ENCODE peak calls at places on chromosome 5, in ten cellular contexts. F is body of pancreas, P is HepG2, Z is Caco-2, O is adrenal gland, Y is GM12865, W is psoas muscle, V is cardiac muscle cell, A is A549, B is fibroblast of lung. D is an unnamed sample.

GRCh38 chr5:134138416-134139376 is 24.2 kb downstream of the TCF7 start:
- DNase-seq in F (peak), P (no peak), Z (peak), O (peak), Y (peak), W (peak), V (no peak), A (no peak), B (peak), D (peak)

GRCh38 chr5:61933787-61934626 is 372.0 kb upstream of the KIF2A start:
- DNase-seq in F (peak), P (peak), Z (peak), O (peak), Y (peak), W (no peak), V (peak), A (peak), B (peak), D (peak)

GRCh38 chr5:23208959-23209431 is 298.4 kb upstream of the PRDM9 start:
- DNase-seq in F (peak), P (peak), Z (peak), O (peak), Y (peak), W (no peak), V (peak), A (peak), B (no peak), D (peak)

GRCh38 chr5:102778478-102778877 is 23.4 kb downstream of the PAM start:
- DNase-seq in F (no peak), P (no peak), Z (no peak), O (no peak), Y (no peak), W (no peak), V (peak), A (no peak), B (peak), D (peak)

GRCh38 chr5:66129184-66129583 is 14.9 kb upstream of the SREK1 start:
- DNase-seq in F (no peak), P (no peak), Z (no peak), O (no peak), Y (no peak), W (no peak), V (no peak), A (no peak), B (no peak), D (no peak)

GRCh38 chr5:28344803-28345433 is 1306.5 kb upstream of the CDH9 start:
- DNase-seq in F (no peak), P (peak), Z (no peak), O (no peak), Y (peak), W (no peak), V (peak), A (no peak), B (peak), D (peak)

GRCh38 chr5:76402251-76402879 is 720 bp upstream of the IQGAP2 start:
- DNase-seq in F (peak), P (peak), Z (peak), O (peak), Y (peak), W (peak), V (no peak), A (peak), B (peak), D (peak)

GRCh38 chr5:159855476-159856157 is 60.7 kb upstream of the ADRA1B start:
- DNase-seq in F (peak), P (no peak), Z (no peak), O (no peak), Y (no peak), W (peak), V (no peak), A (no peak), B (peak), D (peak)

GRCh38 chr5:52987711-52988329 is 1.3 kb upstream of the ITGA2 start:
- DNase-seq in F (peak), P (peak), Z (peak), O (no peak), Y (no peak), W (no peak), V (no peak), A (peak), B (peak), D (peak)

GRCh38 chr5:2191972-2192371 is 309.2 kb upstream of the IRX4 start:
- DNase-seq in F (no peak), P (no peak), Z (no peak), O (no peak), Y (no peak), W (no peak), V (no peak), A (no peak), B (no peak), D (no peak)

GRCh38 chr5:54753034-54753433 is 232.4 kb downstream of the ESM1 start:
- DNase-seq in F (peak), P (no peak), Z (no peak), O (no peak), Y (peak), W (no peak), V (peak), A (no peak), B (peak), D (peak)

GRCh38 chr5:9056046-9056445 is 489.8 kb downstream of the SEMA5A start:
- DNase-seq in F (no peak), P (no peak), Z (no peak), O (no peak), Y (no peak), W (no peak), V (no peak), A (no peak), B (peak), D (no peak)

GRCh38 chr5:66666778-66667177 is 70.6 kb downstream of the MAST4 start:
- DNase-seq in F (no peak), P (no peak), Z (no peak), O (no peak), Y (peak), W (no peak), V (no peak), A (no peak), B (no peak), D (no peak)

GRCh38 chr5:136001531-136001930 is 27.3 kb upstream of the TGFBI start:
- DNase-seq in F (no peak), P (no peak), Z (no peak), O (no peak), Y (no peak), W (no peak), V (peak), A (no peak), B (peak), D (peak)

GRCh38 chr5:12237837-12238575 is 333.8 kb upstream of the CTNND2 start:
- DNase-seq in F (no peak), P (no peak), Z (no peak), O (no peak), Y (no peak), W (no peak), V (no peak), A (no peak), B (no peak), D (no peak)

GRCh38 chr5:58183078-58183885 is 276.6 kb downstream of the PLK2 start:
- DNase-seq in F (no peak), P (no peak), Z (no peak), O (no peak), Y (no peak), W (no peak), V (no peak), A (no peak), B (no peak), D (no peak)

GRCh38 chr5:127369772-127370171 is 79.2 kb downstream of the MEGF10 start:
- DNase-seq in F (no peak), P (no peak), Z (no peak), O (no peak), Y (no peak), W (peak), V (no peak), A (no peak), B (no peak), D (peak)

GRCh38 chr5:116576043-116576713 is 1.6 kb upstream of the SEMA6A start:
- DNase-seq in F (peak), P (peak), Z (peak), O (peak), Y (peak), W (peak), V (peak), A (peak), B (peak), D (peak)

GRCh38 chr5:172833691-172834569 is at the start of gene ERGIC1:
- DNase-seq in F (peak), P (peak), Z (peak), O (peak), Y (peak), W (peak), V (peak), A (peak), B (peak), D (peak)

GRCh38 chr5:172370648-172371248 is 83.6 kb downstream of the SH3PXD2B start:
- DNase-seq in F (peak), P (peak), Z (no peak), O (peak), Y (peak), W (no peak), V (peak), A (peak), B (peak), D (peak)

GRCh38 chr5:96807099-96807654 is 568 bp downstream of the ERAP1 start:
- DNase-seq in F (peak), P (peak), Z (peak), O (peak), Y (peak), W (peak), V (peak), A (peak), B (peak), D (peak)

GRCh38 chr5:67246108-67246507 is 49.5 kb upstream of the CD180 start:
- DNase-seq in F (peak), P (peak), Z (no peak), O (no peak), Y (peak), W (no peak), V (peak), A (peak), B (peak), D (peak)

GRCh38 chr5:68542207-68542606 is 326.7 kb downstream of the PIK3R1 start:
- DNase-seq in F (no peak), P (no peak), Z (no peak), O (no peak), Y (no peak), W (no peak), V (no peak), A (no peak), B (no peak), D (no peak)

GRCh38 chr5:177399903-177400868 is at the start of gene PFN3:
- DNase-seq in F (no peak), P (no peak), Z (no peak), O (no peak), Y (no peak), W (no peak), V (peak), A (no peak), B (peak), D (peak)

GRCh38 chr5:177403826-177404640 is 3.6 kb upstream of the PFN3 start:
- DNase-seq in F (peak), P (no peak), Z (peak), O (peak), Y (peak), W (peak), V (peak), A (peak), B (peak), D (peak)

GRCh38 chr5:177403194-177403825 is 2.8 kb upstream of the PFN3 start:
- DNase-seq in F (no peak), P (no peak), Z (peak), O (no peak), Y (peak), W (peak), V (no peak), A (peak), B (no peak), D (no peak)

GRCh38 chr5:177404641-177405134 is 4.2 kb upstream of the PFN3 start:
- DNase-seq in F (no peak), P (no peak), Z (no peak), O (no peak), Y (no peak), W (no peak), V (no peak), A (no peak), B (no peak), D (no peak)

GRCh38 chr5:177402271-177403043 is 2.0 kb upstream of the PFN3 start:
- DNase-seq in F (peak), P (no peak), Z (peak), O (peak), Y (peak), W (no peak), V (peak), A (peak), B (peak), D (no peak)
- TF ChIP-seq CTCF in F (peak), P (no peak), Z (peak), O (no peak), Y (peak), W (no peak), V (peak), A (peak), B (peak), D (peak)

GRCh38 chr5:16461026-16461425 is 4.6 kb downstream of the ZNF622 start:
- DNase-seq in F (no peak), P (no peak), Z (no peak), O (no peak), Y (no peak), W (no peak), V (peak), A (no peak), B (peak), D (peak)
- H3K4me3 ChIP-seq in F (no peak), P (no peak), Z (no peak), O (no peak), Y (no peak), W (peak), V (no peak), A (no peak), B (no peak), D (no peak)

DNA sequence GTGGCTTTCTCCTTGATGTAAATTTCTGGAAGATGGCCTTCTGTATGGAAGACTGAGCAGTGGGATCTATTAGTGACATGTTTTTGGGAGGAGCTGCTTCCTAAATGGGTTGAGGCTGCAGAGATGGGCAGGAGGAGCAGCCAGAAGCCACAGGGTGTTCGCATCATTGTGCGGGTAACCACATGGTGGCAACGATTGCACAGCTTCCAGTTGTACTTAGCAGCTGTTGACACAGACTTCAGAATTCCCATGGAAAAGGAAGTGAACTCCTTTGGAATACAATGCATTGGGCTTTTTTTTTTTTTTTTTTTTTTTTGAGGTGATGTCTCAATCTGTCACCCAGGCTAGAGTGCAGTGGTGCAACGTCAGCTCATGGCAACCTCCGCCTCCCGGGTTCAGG is 297.3 kb downstream of the NR3C1 start:
- DNase-seq in F (peak), P (peak), Z (peak), O (peak), Y (no peak), W (peak), V (peak), A (peak), B (peak), D (peak)
- TF ChIP-seq CTCF in F (peak), P (peak), Z (no peak), O (peak), Y (no peak), W (peak), V (peak), A (peak), B (peak), D (peak)

GRCh38 chr5:6448141-6448491 is 543 bp upstream of the UBE2QL1 start:
- DNase-seq in F (no peak), P (no peak), Z (no peak), O (no peak), Y (no peak), W (no peak), V (no peak), A (no peak), B (no peak), D (no peak)
- H3K4me3 ChIP-seq in F (no peak), P (no peak), Z (no peak), O (no peak), Y (no peak), W (no peak), V (no peak), A (peak), B (no peak), D (no peak)

DNA sequence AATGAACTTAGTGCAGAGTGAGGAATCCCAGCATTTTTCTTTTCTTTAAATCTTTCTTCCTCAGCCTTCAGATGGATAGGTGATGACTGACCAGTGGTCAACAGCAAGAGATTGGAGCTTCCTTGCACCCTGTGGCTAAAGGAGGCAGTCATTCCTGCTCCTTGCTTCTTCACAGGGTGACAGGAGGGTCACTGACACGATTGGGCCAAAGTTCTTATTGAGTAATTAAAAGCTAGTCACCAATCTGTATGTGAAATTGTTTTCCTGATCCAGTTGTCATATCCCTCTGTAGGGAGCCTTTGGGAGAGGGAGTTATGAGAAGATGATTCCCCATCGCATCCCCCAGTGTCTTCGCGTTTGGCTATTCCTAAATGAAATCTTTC is 85.2 kb downstream of the CMYA5 start:
- DNase-seq in F (no peak), P (no peak), Z (no peak), O (no peak), Y (no peak), W (no peak), V (no peak), A (no peak), B (no peak), D (no peak)
- TF ChIP-seq CTCF in F (no peak), P (no peak), Z (no peak), O (no peak), Y (no peak), W (no peak), V (no peak), A (no peak), B (no peak), D (no peak)

DNA sequence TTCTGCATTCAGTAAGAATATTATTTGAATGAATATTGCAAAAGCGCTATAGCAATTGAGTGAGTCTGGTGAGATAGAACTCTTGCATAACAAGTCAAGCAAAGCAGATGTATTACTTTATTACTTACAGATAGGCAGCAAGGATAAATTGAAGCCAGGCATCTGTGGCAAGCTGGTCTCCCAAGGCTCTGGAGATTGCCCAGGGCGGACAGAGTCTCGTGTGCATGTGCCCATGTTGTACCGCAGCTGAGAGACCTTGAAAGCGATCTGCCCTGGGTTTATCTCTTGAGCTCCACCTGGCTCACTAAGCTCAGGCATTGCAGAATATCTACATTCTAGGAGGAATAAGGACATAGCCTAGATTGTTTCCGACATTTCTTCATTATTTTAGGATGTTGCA is 591.6 kb downstream of the ISL1 start:
- DNase-seq in F (no peak), P (no peak), Z (no peak), O (no peak), Y (no peak), W (no peak), V (no peak), A (no peak), B (no peak), D (no peak)
- H3K4me3 ChIP-seq in F (no peak), P (no peak), Z (no peak), O (no peak), Y (no peak), W (no peak), V (no peak), A (no peak), B (no peak), D (no peak)

GRCh38 chr5:80483636-80484232 is 4.2 kb upstream of the FAM151B start:
- DNase-seq in F (no peak), P (no peak), Z (no peak), O (no peak), Y (no peak), W (no peak), V (no peak), A (no peak), B (no peak), D (no peak)

GRCh38 chr5:80491296-80491695 is 3.4 kb downstream of the FAM151B start:
- DNase-seq in F (no peak), P (peak), Z (no peak), O (no peak), Y (no peak), W (no peak), V (no peak), A (no peak), B (no peak), D (no peak)

GRCh38 chr5:80492741-80493140 is 4.8 kb downstream of the FAM151B start:
- DNase-seq in F (no peak), P (no peak), Z (no peak), O (no peak), Y (peak), W (no peak), V (no peak), A (no peak), B (no peak), D (no peak)

GRCh38 chr5:80487444-80487828 is 464 bp upstream of the FAM151B start:
- DNase-seq in F (no peak), P (no peak), Z (no peak), O (peak), Y (no peak), W (no peak), V (no peak), A (no peak), B (no peak), D (no peak)

GRCh38 chr5:80487829-80488708 is at the start of gene FAM151B:
- DNase-seq in F (peak), P (peak), Z (peak), O (peak), Y (peak), W (peak), V (peak), A (peak), B (peak), D (peak)
- TF ChIP-seq CTCF in F (no peak), P (peak), Z (no peak), O (no peak), Y (no peak), W (peak), V (peak), A (peak), B (no peak), D (no peak)